ENCODE peak calls at places on chromosomes 13 and 19, in eight cellular contexts. S, P, E, D, M, U, X and Q are unnamed samples.
A peak's percentile ranks its signal among the peaks of the same experiment; 100 is the strongest.

GRCh38 chr19:14035706-14036105 is 4.1 kb downstream of the IL27RA start:
- DNase-seq in S (no peak), P (no peak), E (no peak), D (no peak), M (no peak), U (peak; percentile 75), X (peak; percentile 13), Q (peak; percentile 26)

GRCh38 chr13:93296584-93296983 is 70.0 kb downstream of the GPC6 start:
- DNase-seq in S (no peak), P (no peak), E (no peak), D (no peak), M (no peak), U (no peak), X (no peak), Q (no peak)

GRCh38 chr19:7500811-7501450 is 12.1 kb upstream of the PEX11G start:
- DNase-seq in S (no peak), P (no peak), E (peak; percentile 96), D (no peak), M (peak; percentile 75), U (no peak), X (peak; percentile 39), Q (no peak)

GRCh38 chr13:73262862-73263627 is 204.2 kb downstream of the KLF5 start:
- DNase-seq in S (no peak), P (no peak), E (no peak), D (no peak), M (no peak), U (no peak), X (no peak), Q (no peak)

GRCh38 chr19:7781157-7781556 is 18.1 kb downstream of the CLEC4M start:
- DNase-seq in S (no peak), P (no peak), E (peak; percentile 42), D (peak; percentile 46), M (no peak), U (no peak), X (no peak), Q (no peak)

GRCh38 chr13:41405367-41405766 is 52.0 kb upstream of the RGCC start:
- DNase-seq in S (no peak), P (no peak), E (no peak), D (no peak), M (no peak), U (no peak), X (no peak), Q (no peak)

GRCh38 chr19:49390131-49390977 is 2.3 kb downstream of the KASH5 start:
- DNase-seq in S (no peak), P (no peak), E (no peak), D (no peak), M (no peak), U (no peak), X (no peak), Q (no peak)

GRCh38 chr13:75670496-75670895 is 34.4 kb downstream of the LMO7 start:
- DNase-seq in S (no peak), P (no peak), E (no peak), D (no peak), M (no peak), U (no peak), X (peak; percentile 28), Q (no peak)

GRCh38 chr19:43634877-43635560 is 4.6 kb downstream of the CADM4 start:
- DNase-seq in S (no peak), P (no peak), E (peak; percentile 77), D (no peak), M (no peak), U (peak; percentile 39), X (peak; percentile 3), Q (peak; percentile 14)

GRCh38 chr19:18613589-18614234 is 1.0 kb downstream of the TMEM59L start:
- DNase-seq in S (no peak), P (no peak), E (peak; percentile 40), D (no peak), M (no peak), U (no peak), X (no peak), Q (no peak)
- H3K4me3 ChIP-seq in S (no peak overlapping the region), P (no peak overlapping the region), E (peak overlapping the region; percentile 76), D (no peak overlapping the region), M (no peak overlapping the region), U (no peak overlapping the region), X (no peak overlapping the region), Q (no peak overlapping the region)

DNA sequence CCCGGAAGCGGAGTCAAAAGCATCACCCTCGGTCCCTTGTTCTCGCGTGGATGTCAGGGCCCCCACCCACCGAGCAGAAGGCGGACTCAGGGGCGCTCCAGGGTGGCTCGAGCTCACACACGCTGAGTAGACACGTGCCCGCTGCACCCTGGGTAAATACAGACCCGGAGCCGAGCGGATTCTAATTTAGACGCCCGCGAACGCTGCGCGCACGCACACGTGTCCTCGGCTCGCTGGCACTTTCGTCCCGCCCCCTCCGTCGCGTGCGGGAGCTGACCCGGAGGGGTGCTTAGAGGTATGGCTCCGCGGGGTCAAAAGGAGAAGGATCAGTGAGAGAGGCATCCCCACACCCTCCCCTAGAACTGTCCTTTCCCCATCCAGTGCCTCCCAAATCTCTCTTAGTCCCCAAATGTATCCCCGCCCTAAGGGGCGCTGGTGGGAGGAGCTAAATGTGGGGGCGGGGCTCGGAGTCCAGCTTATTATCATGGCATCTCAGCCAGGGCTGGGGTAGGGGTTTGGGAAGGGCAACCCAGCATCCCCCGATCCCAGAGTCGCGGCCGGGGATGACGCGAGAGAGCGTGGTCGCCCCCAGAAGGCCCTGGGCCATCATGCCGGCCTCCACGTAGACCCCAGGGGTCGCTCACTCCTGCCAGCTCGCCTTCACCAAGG is 451 bp upstream of the ICAM5 start:
- DNase-seq in S (no peak), P (no peak), E (peak; percentile 93), D (peak; percentile 86), M (no peak), U (peak; percentile 33), X (no peak), Q (no peak)
- TF ChIP-seq CTCF in S (no peak), P (no peak), E (no peak), D (no peak), M (no peak), U (no peak), X (no peak), Q (no peak)

GRCh38 chr19:50658438-50659317 is 9.4 kb downstream of the C19orf81 start:
- DNase-seq in S (peak; percentile 48), P (peak; percentile 68), E (peak; percentile 97), D (peak; percentile 87), M (peak; percentile 74), U (peak; percentile 49), X (peak; percentile 29), Q (peak; percentile 40)
- H3K4me3 ChIP-seq in S (peak overlapping the region; percentile 48), P (peak overlapping the region; percentile 30), E (peak overlapping the region; percentile 94), D (no peak overlapping the region), M (no peak overlapping the region), U (peak overlapping the region; percentile 56), X (peak overlapping the region; percentile 24), Q (peak overlapping the region; percentile 60)

GRCh38 chr19:5999693-6000092 is 21.8 kb upstream of the RANBP3 start:
- DNase-seq in S (no peak), P (no peak), E (no peak), D (no peak), M (no peak), U (no peak), X (no peak), Q (no peak)

GRCh38 chr19:5995606-5996005 is 17.7 kb upstream of the RANBP3 start:
- DNase-seq in S (no peak), P (no peak), E (no peak), D (no peak), M (no peak), U (no peak), X (no peak), Q (no peak)

GRCh38 chr19:5996102-5996501 is 18.2 kb upstream of the RANBP3 start:
- DNase-seq in S (no peak), P (no peak), E (no peak), D (no peak), M (no peak), U (no peak), X (no peak), Q (no peak)

GRCh38 chr19:5996598-5997320 is 18.8 kb upstream of the RANBP3 start:
- DNase-seq in S (no peak), P (no peak), E (no peak), D (no peak), M (no peak), U (no peak), X (no peak), Q (no peak)

GRCh38 chr19:5997371-5997770 is 19.4 kb upstream of the RANBP3 start:
- DNase-seq in S (no peak), P (no peak), E (peak; percentile 68), D (no peak), M (no peak), U (no peak), X (no peak), Q (no peak)
- TF ChIP-seq CTCF in S (no peak), P (no peak), E (peak; percentile 70), D (no peak), M (no peak), U (no peak), X (peak; percentile 41), Q (no peak)

GRCh38 chr19:15864824-15865223 is 33.0 kb downstream of the CYP4F2 start:
- DNase-seq in S (no peak), P (no peak), E (no peak), D (no peak), M (no peak), U (no peak), X (no peak), Q (no peak)

GRCh38 chr19:15860522-15860921 is 37.4 kb downstream of the CYP4F2 start:
- DNase-seq in S (no peak), P (no peak), E (no peak), D (no peak), M (no peak), U (no peak), X (no peak), Q (no peak)

GRCh38 chr19:15859187-15859586 is 38.7 kb downstream of the CYP4F2 start:
- DNase-seq in S (no peak), P (no peak), E (no peak), D (no peak), M (no peak), U (no peak), X (no peak), Q (no peak)

GRCh38 chr19:15863272-15863671 is 34.6 kb downstream of the CYP4F2 start:
- DNase-seq in S (no peak), P (no peak), E (no peak), D (no peak), M (no peak), U (no peak), X (no peak), Q (no peak)

DNA sequence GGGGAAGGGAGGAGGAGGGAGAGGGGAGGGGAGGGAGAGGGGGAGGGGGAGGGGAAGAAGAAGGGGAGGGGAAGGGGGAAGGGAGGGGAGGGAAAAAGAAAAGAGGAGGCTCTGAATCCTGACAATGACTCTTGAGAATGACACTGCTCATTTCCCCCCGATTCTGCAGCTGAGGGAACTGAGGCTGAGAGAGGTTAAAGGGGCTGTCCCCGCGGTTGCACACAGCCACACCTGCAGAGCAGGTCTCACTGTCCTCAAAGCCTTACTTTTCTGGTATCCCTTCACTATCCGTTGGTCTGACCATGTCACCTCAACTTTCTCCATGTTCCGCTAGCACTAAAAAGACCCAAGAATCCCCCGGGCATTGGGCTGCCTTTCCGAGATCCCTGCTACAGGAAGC is 35.4 kb downstream of the CYP4F2 start:
- DNase-seq in S (no peak), P (no peak), E (no peak), D (no peak), M (no peak), U (no peak), X (no peak), Q (no peak)
- H3K4me3 ChIP-seq in S (no peak overlapping the region), P (no peak overlapping the region), E (no peak overlapping the region), D (no peak overlapping the region), M (no peak overlapping the region), U (no peak overlapping the region), X (no peak overlapping the region), Q (no peak overlapping the region)

DNA sequence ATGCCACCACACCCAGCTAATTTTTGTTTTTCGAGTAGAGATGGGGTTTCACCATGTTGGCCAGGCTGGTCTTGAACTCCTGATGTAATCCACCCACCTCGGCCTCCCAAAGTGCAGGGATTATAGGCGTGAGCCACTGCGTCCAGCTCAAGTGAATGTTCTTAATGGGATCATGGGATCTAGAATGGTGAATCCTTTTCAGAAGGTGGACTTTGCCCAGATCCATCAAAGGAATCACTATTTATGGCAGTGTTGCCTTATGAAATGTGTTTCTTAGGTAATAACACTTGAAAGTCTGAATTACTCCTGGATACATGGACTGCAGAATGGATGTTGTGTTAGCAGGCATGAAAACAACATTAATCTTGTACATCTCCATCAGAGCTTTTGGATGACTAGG is 20.3 kb downstream of the ARHGAP35 start:
- DNase-seq in S (no peak), P (no peak), E (no peak), D (no peak), M (no peak), U (no peak), X (no peak), Q (no peak)
- TF ChIP-seq CTCF in S (no peak), P (no peak), E (no peak), D (no peak), M (no peak), U (no peak), X (no peak), Q (no peak)